ENCODE peak calls at places on chromosomes 3 and 15, in six cellular contexts. One of them, this sample, is unnamed.

GRCh38 chr3:1501396-1501795 is 408.6 kb downstream of the CNTN6 start:
- DNase-seq in Jurkat, Clone E6-1: no peak
- DNase-seq in SHP77: no peak
- DNase-seq in activated CD4-positive, alpha-beta T cell treated with anti-CD3 and anti-CD28 coated beads for 24 hours: no peak
- DNase-seq in stimulated activated CD4-positive, alpha-beta T cell treated with anti-CD3 and anti-CD28 coated beads, Interleukin-2, amount 100 ng/mL, for 48 hours: no peak
- DNase-seq in activated T-cell treated with anti-CD3 and anti-CD28 coated beads, Interleukin-2, amount 50 U/mL, for 72 hours: no peak
- DNase-seq in this sample: no peak

GRCh38 chr3:190381356-190381940 is 6.5 kb upstream of the CLDN16 start:
- DNase-seq in Jurkat, Clone E6-1: no peak
- DNase-seq in activated CD4-positive, alpha-beta T cell treated with anti-CD3 and anti-CD28 coated beads for 24 hours: no peak
- DNase-seq in SHP77: no peak
- DNase-seq in stimulated activated CD4-positive, alpha-beta T cell treated with anti-CD3 and anti-CD28 coated beads, Interleukin-2, amount 100 ng/mL, for 48 hours: no peak
- DNase-seq in activated T-cell treated with anti-CD3 and anti-CD28 coated beads, Interleukin-2, amount 50 U/mL, for 72 hours: no peak
- DNase-seq in this sample: no peak

GRCh38 chr3:5197470-5198312 is 10.2 kb downstream of the EDEM1 start:
- DNase-seq in stimulated activated CD4-positive, alpha-beta T cell treated with anti-CD3 and anti-CD28 coated beads, Interleukin-2, amount 100 ng/mL, for 48 hours: no peak
- DNase-seq in activated T-cell treated with anti-CD3 and anti-CD28 coated beads, Interleukin-2, amount 50 U/mL, for 72 hours: peak; percentile 48
- DNase-seq in activated CD4-positive, alpha-beta T cell treated with anti-CD3 and anti-CD28 coated beads for 24 hours: no peak
- DNase-seq in SHP77: no peak
- DNase-seq in Jurkat, Clone E6-1: peak; percentile 96
- DNase-seq in this sample: no peak

GRCh38 chr15:62119224-62119925 is 45.7 kb downstream of the C2CD4B start:
- DNase-seq in activated CD4-positive, alpha-beta T cell treated with anti-CD3 and anti-CD28 coated beads for 24 hours: peak; percentile 18
- DNase-seq in activated T-cell treated with anti-CD3 and anti-CD28 coated beads, Interleukin-2, amount 50 U/mL, for 72 hours: peak; percentile 52
- DNase-seq in stimulated activated CD4-positive, alpha-beta T cell treated with anti-CD3 and anti-CD28 coated beads, Interleukin-2, amount 100 ng/mL, for 48 hours: peak; percentile 15
- DNase-seq in SHP77: peak; percentile 76
- DNase-seq in Jurkat, Clone E6-1: no peak
- DNase-seq in this sample: no peak

GRCh38 chr15:33149919-33150318 is 44.6 kb downstream of the FMN1 start:
- DNase-seq in stimulated activated CD4-positive, alpha-beta T cell treated with anti-CD3 and anti-CD28 coated beads, Interleukin-2, amount 100 ng/mL, for 48 hours: no peak
- DNase-seq in Jurkat, Clone E6-1: no peak
- DNase-seq in activated CD4-positive, alpha-beta T cell treated with anti-CD3 and anti-CD28 coated beads for 24 hours: no peak
- DNase-seq in SHP77: no peak
- DNase-seq in activated T-cell treated with anti-CD3 and anti-CD28 coated beads, Interleukin-2, amount 50 U/mL, for 72 hours: no peak
- DNase-seq in this sample: no peak

GRCh38 chr3:170966495-170966894 is 58.1 kb upstream of the EIF5A2 start:
- DNase-seq in SHP77: no peak
- DNase-seq in activated T-cell treated with anti-CD3 and anti-CD28 coated beads, Interleukin-2, amount 50 U/mL, for 72 hours: no peak
- DNase-seq in activated CD4-positive, alpha-beta T cell treated with anti-CD3 and anti-CD28 coated beads for 24 hours: no peak
- DNase-seq in Jurkat, Clone E6-1: no peak
- DNase-seq in stimulated activated CD4-positive, alpha-beta T cell treated with anti-CD3 and anti-CD28 coated beads, Interleukin-2, amount 100 ng/mL, for 48 hours: no peak
- DNase-seq in this sample: no peak

GRCh38 chr3:10756546-10756945 is 59.5 kb upstream of the SLC6A11 start:
- DNase-seq in stimulated activated CD4-positive, alpha-beta T cell treated with anti-CD3 and anti-CD28 coated beads, Interleukin-2, amount 100 ng/mL, for 48 hours: no peak
- DNase-seq in activated CD4-positive, alpha-beta T cell treated with anti-CD3 and anti-CD28 coated beads for 24 hours: no peak
- DNase-seq in activated T-cell treated with anti-CD3 and anti-CD28 coated beads, Interleukin-2, amount 50 U/mL, for 72 hours: no peak
- DNase-seq in Jurkat, Clone E6-1: no peak
- DNase-seq in SHP77: no peak
- DNase-seq in this sample: no peak

GRCh38 chr3:132368962-132369361 is 48.3 kb upstream of the DNAJC13 start:
- DNase-seq in activated CD4-positive, alpha-beta T cell treated with anti-CD3 and anti-CD28 coated beads for 24 hours: no peak
- DNase-seq in SHP77: no peak
- DNase-seq in Jurkat, Clone E6-1: no peak
- DNase-seq in activated T-cell treated with anti-CD3 and anti-CD28 coated beads, Interleukin-2, amount 50 U/mL, for 72 hours: no peak
- DNase-seq in stimulated activated CD4-positive, alpha-beta T cell treated with anti-CD3 and anti-CD28 coated beads, Interleukin-2, amount 100 ng/mL, for 48 hours: no peak
- DNase-seq in this sample: no peak

GRCh38 chr15:41977757-41978369 is 5.5 kb upstream of the EHD4 start:
- DNase-seq in SHP77: no peak
- DNase-seq in activated T-cell treated with anti-CD3 and anti-CD28 coated beads, Interleukin-2, amount 50 U/mL, for 72 hours: no peak
- DNase-seq in Jurkat, Clone E6-1: no peak
- DNase-seq in activated CD4-positive, alpha-beta T cell treated with anti-CD3 and anti-CD28 coated beads for 24 hours: no peak
- DNase-seq in stimulated activated CD4-positive, alpha-beta T cell treated with anti-CD3 and anti-CD28 coated beads, Interleukin-2, amount 100 ng/mL, for 48 hours: no peak
- DNase-seq in this sample: no peak

GRCh38 chr3:187015903-187016638 is 85.7 kb downstream of the ST6GAL1 start:
- DNase-seq in Jurkat, Clone E6-1: no peak
- DNase-seq in activated T-cell treated with anti-CD3 and anti-CD28 coated beads, Interleukin-2, amount 50 U/mL, for 72 hours: no peak
- DNase-seq in activated CD4-positive, alpha-beta T cell treated with anti-CD3 and anti-CD28 coated beads for 24 hours: no peak
- DNase-seq in SHP77: no peak
- DNase-seq in stimulated activated CD4-positive, alpha-beta T cell treated with anti-CD3 and anti-CD28 coated beads, Interleukin-2, amount 100 ng/mL, for 48 hours: no peak
- DNase-seq in this sample: no peak

GRCh38 chr3:121855555-121855954 is 20.5 kb downstream of the EAF2 start:
- DNase-seq in stimulated activated CD4-positive, alpha-beta T cell treated with anti-CD3 and anti-CD28 coated beads, Interleukin-2, amount 100 ng/mL, for 48 hours: no peak
- DNase-seq in activated T-cell treated with anti-CD3 and anti-CD28 coated beads, Interleukin-2, amount 50 U/mL, for 72 hours: peak; percentile 11
- DNase-seq in SHP77: no peak
- DNase-seq in Jurkat, Clone E6-1: peak; percentile 32
- DNase-seq in activated CD4-positive, alpha-beta T cell treated with anti-CD3 and anti-CD28 coated beads for 24 hours: no peak
- DNase-seq in this sample: no peak

GRCh38 chr3:7423995-7424394 is 563.1 kb downstream of the GRM7 start:
- DNase-seq in stimulated activated CD4-positive, alpha-beta T cell treated with anti-CD3 and anti-CD28 coated beads, Interleukin-2, amount 100 ng/mL, for 48 hours: no peak
- DNase-seq in Jurkat, Clone E6-1: no peak
- DNase-seq in activated CD4-positive, alpha-beta T cell treated with anti-CD3 and anti-CD28 coated beads for 24 hours: no peak
- DNase-seq in SHP77: no peak
- DNase-seq in activated T-cell treated with anti-CD3 and anti-CD28 coated beads, Interleukin-2, amount 50 U/mL, for 72 hours: no peak
- DNase-seq in this sample: no peak

GRCh38 chr15:52649686-52650085 is 29.5 kb downstream of the ATOSA start:
- DNase-seq in stimulated activated CD4-positive, alpha-beta T cell treated with anti-CD3 and anti-CD28 coated beads, Interleukin-2, amount 100 ng/mL, for 48 hours: no peak
- DNase-seq in SHP77: no peak
- DNase-seq in activated T-cell treated with anti-CD3 and anti-CD28 coated beads, Interleukin-2, amount 50 U/mL, for 72 hours: no peak
- DNase-seq in activated CD4-positive, alpha-beta T cell treated with anti-CD3 and anti-CD28 coated beads for 24 hours: no peak
- DNase-seq in Jurkat, Clone E6-1: no peak
- DNase-seq in this sample: no peak

GRCh38 chr3:167851171-167851570 is 115.7 kb downstream of the SERPINI1 start:
- DNase-seq in Jurkat, Clone E6-1: no peak
- DNase-seq in activated T-cell treated with anti-CD3 and anti-CD28 coated beads, Interleukin-2, amount 50 U/mL, for 72 hours: no peak
- DNase-seq in activated CD4-positive, alpha-beta T cell treated with anti-CD3 and anti-CD28 coated beads for 24 hours: no peak
- DNase-seq in SHP77: no peak
- DNase-seq in stimulated activated CD4-positive, alpha-beta T cell treated with anti-CD3 and anti-CD28 coated beads, Interleukin-2, amount 100 ng/mL, for 48 hours: no peak
- DNase-seq in this sample: no peak

GRCh38 chr3:64906011-64906410 is 218.2 kb upstream of the ADAMTS9 start:
- DNase-seq in SHP77: no peak
- DNase-seq in stimulated activated CD4-positive, alpha-beta T cell treated with anti-CD3 and anti-CD28 coated beads, Interleukin-2, amount 100 ng/mL, for 48 hours: no peak
- DNase-seq in activated CD4-positive, alpha-beta T cell treated with anti-CD3 and anti-CD28 coated beads for 24 hours: no peak
- DNase-seq in Jurkat, Clone E6-1: no peak
- DNase-seq in activated T-cell treated with anti-CD3 and anti-CD28 coated beads, Interleukin-2, amount 50 U/mL, for 72 hours: no peak
- DNase-seq in this sample: no peak

GRCh38 chr3:58874248-58874741 is 175.5 kb downstream of the CFAP20DC start:
- DNase-seq in Jurkat, Clone E6-1: no peak
- DNase-seq in stimulated activated CD4-positive, alpha-beta T cell treated with anti-CD3 and anti-CD28 coated beads, Interleukin-2, amount 100 ng/mL, for 48 hours: no peak
- DNase-seq in SHP77: no peak
- DNase-seq in activated T-cell treated with anti-CD3 and anti-CD28 coated beads, Interleukin-2, amount 50 U/mL, for 72 hours: peak; percentile 38
- DNase-seq in activated CD4-positive, alpha-beta T cell treated with anti-CD3 and anti-CD28 coated beads for 24 hours: no peak
- DNase-seq in this sample: no peak

GRCh38 chr3:136547293-136547692 is 204.9 kb downstream of the STAG1 start:
- DNase-seq in activated T-cell treated with anti-CD3 and anti-CD28 coated beads, Interleukin-2, amount 50 U/mL, for 72 hours: no peak
- DNase-seq in SHP77: no peak
- DNase-seq in activated CD4-positive, alpha-beta T cell treated with anti-CD3 and anti-CD28 coated beads for 24 hours: no peak
- DNase-seq in stimulated activated CD4-positive, alpha-beta T cell treated with anti-CD3 and anti-CD28 coated beads, Interleukin-2, amount 100 ng/mL, for 48 hours: no peak
- DNase-seq in Jurkat, Clone E6-1: no peak
- DNase-seq in this sample: no peak

GRCh38 chr3:49018707-49019006 is 277 bp upstream of the DALRD3 start:
- DNase-seq in SHP77: no peak
- DNase-seq in activated CD4-positive, alpha-beta T cell treated with anti-CD3 and anti-CD28 coated beads for 24 hours: no peak
- DNase-seq in stimulated activated CD4-positive, alpha-beta T cell treated with anti-CD3 and anti-CD28 coated beads, Interleukin-2, amount 100 ng/mL, for 48 hours: no peak
- DNase-seq in activated T-cell treated with anti-CD3 and anti-CD28 coated beads, Interleukin-2, amount 50 U/mL, for 72 hours: no peak
- DNase-seq in Jurkat, Clone E6-1: no peak
- DNase-seq in this sample: no peak

GRCh38 chr15:33200444-33200843 is 5.9 kb upstream of the FMN1 start:
- DNase-seq in SHP77: no peak
- DNase-seq in Jurkat, Clone E6-1: no peak
- DNase-seq in stimulated activated CD4-positive, alpha-beta T cell treated with anti-CD3 and anti-CD28 coated beads, Interleukin-2, amount 100 ng/mL, for 48 hours: no peak
- DNase-seq in activated T-cell treated with anti-CD3 and anti-CD28 coated beads, Interleukin-2, amount 50 U/mL, for 72 hours: no peak
- DNase-seq in activated CD4-positive, alpha-beta T cell treated with anti-CD3 and anti-CD28 coated beads for 24 hours: no peak
- DNase-seq in this sample: no peak

GRCh38 chr15:32826685-32827084 is 108.9 kb downstream of the GREM1 start:
- DNase-seq in stimulated activated CD4-positive, alpha-beta T cell treated with anti-CD3 and anti-CD28 coated beads, Interleukin-2, amount 100 ng/mL, for 48 hours: no peak
- DNase-seq in SHP77: no peak
- DNase-seq in Jurkat, Clone E6-1: no peak
- DNase-seq in activated T-cell treated with anti-CD3 and anti-CD28 coated beads, Interleukin-2, amount 50 U/mL, for 72 hours: no peak
- DNase-seq in activated CD4-positive, alpha-beta T cell treated with anti-CD3 and anti-CD28 coated beads for 24 hours: no peak
- DNase-seq in this sample: no peak

GRCh38 chr3:191301982-191302381 is 27.2 kb upstream of the CCDC50 start:
- DNase-seq in Jurkat, Clone E6-1: no peak
- DNase-seq in stimulated activated CD4-positive, alpha-beta T cell treated with anti-CD3 and anti-CD28 coated beads, Interleukin-2, amount 100 ng/mL, for 48 hours: no peak
- DNase-seq in SHP77: no peak
- DNase-seq in activated CD4-positive, alpha-beta T cell treated with anti-CD3 and anti-CD28 coated beads for 24 hours: no peak
- DNase-seq in activated T-cell treated with anti-CD3 and anti-CD28 coated beads, Interleukin-2, amount 50 U/mL, for 72 hours: no peak
- DNase-seq in this sample: no peak

GRCh38 chr3:143045639-143046038 is 44.3 kb downstream of the U2SURP start:
- DNase-seq in Jurkat, Clone E6-1: no peak
- DNase-seq in SHP77: no peak
- DNase-seq in activated T-cell treated with anti-CD3 and anti-CD28 coated beads, Interleukin-2, amount 50 U/mL, for 72 hours: no peak
- DNase-seq in stimulated activated CD4-positive, alpha-beta T cell treated with anti-CD3 and anti-CD28 coated beads, Interleukin-2, amount 100 ng/mL, for 48 hours: no peak
- DNase-seq in activated CD4-positive, alpha-beta T cell treated with anti-CD3 and anti-CD28 coated beads for 24 hours: no peak
- DNase-seq in this sample: no peak

GRCh38 chr3:111803123-111803593 is 55.9 kb upstream of the PHLDB2 start:
- DNase-seq in activated CD4-positive, alpha-beta T cell treated with anti-CD3 and anti-CD28 coated beads for 24 hours: no peak
- DNase-seq in SHP77: no peak
- DNase-seq in activated T-cell treated with anti-CD3 and anti-CD28 coated beads, Interleukin-2, amount 50 U/mL, for 72 hours: no peak
- DNase-seq in stimulated activated CD4-positive, alpha-beta T cell treated with anti-CD3 and anti-CD28 coated beads, Interleukin-2, amount 100 ng/mL, for 48 hours: no peak
- DNase-seq in Jurkat, Clone E6-1: no peak
- DNase-seq in this sample: no peak

GRCh38 chr3:172285844-172286243 is 162.4 kb downstream of the GHSR start:
- DNase-seq in Jurkat, Clone E6-1: no peak
- DNase-seq in stimulated activated CD4-positive, alpha-beta T cell treated with anti-CD3 and anti-CD28 coated beads, Interleukin-2, amount 100 ng/mL, for 48 hours: no peak
- DNase-seq in activated CD4-positive, alpha-beta T cell treated with anti-CD3 and anti-CD28 coated beads for 24 hours: no peak
- DNase-seq in activated T-cell treated with anti-CD3 and anti-CD28 coated beads, Interleukin-2, amount 50 U/mL, for 72 hours: no peak
- DNase-seq in SHP77: no peak
- DNase-seq in this sample: no peak

GRCh38 chr3:150218236-150218635 is 189.9 kb upstream of the TSC22D2 start:
- DNase-seq in stimulated activated CD4-positive, alpha-beta T cell treated with anti-CD3 and anti-CD28 coated beads, Interleukin-2, amount 100 ng/mL, for 48 hours: no peak
- DNase-seq in SHP77: no peak
- DNase-seq in activated CD4-positive, alpha-beta T cell treated with anti-CD3 and anti-CD28 coated beads for 24 hours: no peak
- DNase-seq in activated T-cell treated with anti-CD3 and anti-CD28 coated beads, Interleukin-2, amount 50 U/mL, for 72 hours: no peak
- DNase-seq in Jurkat, Clone E6-1: no peak
- DNase-seq in this sample: no peak

GRCh38 chr3:129015388-129016105 is 14.4 kb downstream of the EFCC1 start:
- DNase-seq in Jurkat, Clone E6-1: no peak
- DNase-seq in activated CD4-positive, alpha-beta T cell treated with anti-CD3 and anti-CD28 coated beads for 24 hours: no peak
- DNase-seq in stimulated activated CD4-positive, alpha-beta T cell treated with anti-CD3 and anti-CD28 coated beads, Interleukin-2, amount 100 ng/mL, for 48 hours: no peak
- DNase-seq in activated T-cell treated with anti-CD3 and anti-CD28 coated beads, Interleukin-2, amount 50 U/mL, for 72 hours: peak; percentile 49
- DNase-seq in SHP77: no peak
- DNase-seq in this sample: no peak

GRCh38 chr3:79477242-79477641 is 290.6 kb downstream of the ROBO1 start:
- DNase-seq in activated T-cell treated with anti-CD3 and anti-CD28 coated beads, Interleukin-2, amount 50 U/mL, for 72 hours: no peak
- DNase-seq in Jurkat, Clone E6-1: no peak
- DNase-seq in SHP77: no peak
- DNase-seq in stimulated activated CD4-positive, alpha-beta T cell treated with anti-CD3 and anti-CD28 coated beads, Interleukin-2, amount 100 ng/mL, for 48 hours: no peak
- DNase-seq in activated CD4-positive, alpha-beta T cell treated with anti-CD3 and anti-CD28 coated beads for 24 hours: no peak
- DNase-seq in this sample: no peak

GRCh38 chr15:99729920-99730319 is 3.3 kb downstream of the LYSMD4 start:
- DNase-seq in SHP77: no peak
- DNase-seq in Jurkat, Clone E6-1: no peak
- DNase-seq in activated CD4-positive, alpha-beta T cell treated with anti-CD3 and anti-CD28 coated beads for 24 hours: no peak
- DNase-seq in stimulated activated CD4-positive, alpha-beta T cell treated with anti-CD3 and anti-CD28 coated beads, Interleukin-2, amount 100 ng/mL, for 48 hours: no peak
- DNase-seq in activated T-cell treated with anti-CD3 and anti-CD28 coated beads, Interleukin-2, amount 50 U/mL, for 72 hours: no peak
- DNase-seq in this sample: peak; percentile 7

GRCh38 chr3:189233225-189233858 is 61.6 kb downstream of the TPRG1 start:
- DNase-seq in activated CD4-positive, alpha-beta T cell treated with anti-CD3 and anti-CD28 coated beads for 24 hours: no peak
- DNase-seq in SHP77: peak; percentile 56
- DNase-seq in stimulated activated CD4-positive, alpha-beta T cell treated with anti-CD3 and anti-CD28 coated beads, Interleukin-2, amount 100 ng/mL, for 48 hours: peak; percentile 14
- DNase-seq in Jurkat, Clone E6-1: peak; percentile 19
- DNase-seq in activated T-cell treated with anti-CD3 and anti-CD28 coated beads, Interleukin-2, amount 50 U/mL, for 72 hours: peak; percentile 12
- DNase-seq in this sample: peak; percentile 70

GRCh38 chr3:71127463-71128243 is 455.9 kb downstream of the FOXP1 start:
- DNase-seq in activated CD4-positive, alpha-beta T cell treated with anti-CD3 and anti-CD28 coated beads for 24 hours: no peak
- DNase-seq in stimulated activated CD4-positive, alpha-beta T cell treated with anti-CD3 and anti-CD28 coated beads, Interleukin-2, amount 100 ng/mL, for 48 hours: no peak
- DNase-seq in Jurkat, Clone E6-1: no peak
- DNase-seq in activated T-cell treated with anti-CD3 and anti-CD28 coated beads, Interleukin-2, amount 50 U/mL, for 72 hours: peak; percentile 37
- DNase-seq in SHP77: no peak
- DNase-seq in this sample: no peak

GRCh38 chr3:181709537-181710279 is 2.0 kb upstream of the SOX2 start:
- DNase-seq in stimulated activated CD4-positive, alpha-beta T cell treated with anti-CD3 and anti-CD28 coated beads, Interleukin-2, amount 100 ng/mL, for 48 hours: peak; percentile 74
- DNase-seq in Jurkat, Clone E6-1: peak; percentile 49
- DNase-seq in activated CD4-positive, alpha-beta T cell treated with anti-CD3 and anti-CD28 coated beads for 24 hours: peak; percentile 50
- DNase-seq in activated T-cell treated with anti-CD3 and anti-CD28 coated beads, Interleukin-2, amount 50 U/mL, for 72 hours: peak; percentile 78
- DNase-seq in SHP77: peak; percentile 57
- DNase-seq in this sample: peak; percentile 72

GRCh38 chr3:42780892-42781700 is 8.0 kb upstream of the CCDC13 start:
- DNase-seq in activated CD4-positive, alpha-beta T cell treated with anti-CD3 and anti-CD28 coated beads for 24 hours: peak; percentile 57
- DNase-seq in activated T-cell treated with anti-CD3 and anti-CD28 coated beads, Interleukin-2, amount 50 U/mL, for 72 hours: peak; percentile 53
- DNase-seq in stimulated activated CD4-positive, alpha-beta T cell treated with anti-CD3 and anti-CD28 coated beads, Interleukin-2, amount 100 ng/mL, for 48 hours: peak; percentile 37
- DNase-seq in Jurkat, Clone E6-1: peak; percentile 83
- DNase-seq in SHP77: peak; percentile 56
- DNase-seq in this sample: peak; percentile 37

GRCh38 chr3:179896507-179896906 is 140.2 kb downstream of the PEX5L start:
- DNase-seq in activated T-cell treated with anti-CD3 and anti-CD28 coated beads, Interleukin-2, amount 50 U/mL, for 72 hours: no peak
- DNase-seq in SHP77: no peak
- DNase-seq in activated CD4-positive, alpha-beta T cell treated with anti-CD3 and anti-CD28 coated beads for 24 hours: no peak
- DNase-seq in stimulated activated CD4-positive, alpha-beta T cell treated with anti-CD3 and anti-CD28 coated beads, Interleukin-2, amount 100 ng/mL, for 48 hours: no peak
- DNase-seq in Jurkat, Clone E6-1: no peak
- DNase-seq in this sample: no peak

GRCh38 chr3:43540625-43541024 is 81.2 kb downstream of the ANO10 start:
- DNase-seq in SHP77: no peak
- DNase-seq in Jurkat, Clone E6-1: no peak
- DNase-seq in activated CD4-positive, alpha-beta T cell treated with anti-CD3 and anti-CD28 coated beads for 24 hours: no peak
- DNase-seq in activated T-cell treated with anti-CD3 and anti-CD28 coated beads, Interleukin-2, amount 50 U/mL, for 72 hours: no peak
- DNase-seq in stimulated activated CD4-positive, alpha-beta T cell treated with anti-CD3 and anti-CD28 coated beads, Interleukin-2, amount 100 ng/mL, for 48 hours: no peak
- DNase-seq in this sample: no peak

GRCh38 chr3:6540981-6541380 is 319.9 kb upstream of the GRM7 start:
- DNase-seq in SHP77: no peak
- DNase-seq in activated T-cell treated with anti-CD3 and anti-CD28 coated beads, Interleukin-2, amount 50 U/mL, for 72 hours: no peak
- DNase-seq in stimulated activated CD4-positive, alpha-beta T cell treated with anti-CD3 and anti-CD28 coated beads, Interleukin-2, amount 100 ng/mL, for 48 hours: no peak
- DNase-seq in Jurkat, Clone E6-1: no peak
- DNase-seq in activated CD4-positive, alpha-beta T cell treated with anti-CD3 and anti-CD28 coated beads for 24 hours: no peak
- DNase-seq in this sample: no peak

GRCh38 chr3:156615592-156616173 is 58.7 kb upstream of the TIPARP start:
- DNase-seq in activated CD4-positive, alpha-beta T cell treated with anti-CD3 and anti-CD28 coated beads for 24 hours: no peak
- DNase-seq in SHP77: no peak
- DNase-seq in activated T-cell treated with anti-CD3 and anti-CD28 coated beads, Interleukin-2, amount 50 U/mL, for 72 hours: no peak
- DNase-seq in stimulated activated CD4-positive, alpha-beta T cell treated with anti-CD3 and anti-CD28 coated beads, Interleukin-2, amount 100 ng/mL, for 48 hours: no peak
- DNase-seq in Jurkat, Clone E6-1: no peak
- DNase-seq in this sample: no peak

GRCh38 chr15:39888243-39888642 is 31.8 kb downstream of the GPR176 start:
- DNase-seq in activated T-cell treated with anti-CD3 and anti-CD28 coated beads, Interleukin-2, amount 50 U/mL, for 72 hours: no peak
- DNase-seq in activated CD4-positive, alpha-beta T cell treated with anti-CD3 and anti-CD28 coated beads for 24 hours: no peak
- DNase-seq in SHP77: no peak
- DNase-seq in Jurkat, Clone E6-1: no peak
- DNase-seq in stimulated activated CD4-positive, alpha-beta T cell treated with anti-CD3 and anti-CD28 coated beads, Interleukin-2, amount 100 ng/mL, for 48 hours: no peak
- DNase-seq in this sample: no peak

This sample was measured in NCI-H1694 treated with DMSO at 0.1 percent for 48 hours.